ENCODE peak calls at places on chromosomes 13 and 19, in seven cellular contexts. P is GM23248, Y is cardiac muscle cell, K is heart right ventricle, L is GM23338, W is left ventricle myocardium inferior, I is body of pancreas. O is an unnamed sample. For H3K4me1, the result is how much of the 10 kb centered on the place peaks cover.

GRCh38 chr19:18776288-18776594 is 14.9 kb downstream of the COMP start:
- DNase-seq in P (peak), Y (peak), K (no peak), L (no peak), W (no peak), I (no peak), O (no peak)

GRCh38 chr19:47152205-47152604 is 21.6 kb downstream of the SAE1 start:
- DNase-seq in P (no peak), Y (no peak), K (no peak), L (no peak), W (no peak), I (no peak), O (no peak)

GRCh38 chr13:24709186-24709913 is 29.1 kb downstream of the ATP12A start:
- DNase-seq in P (no peak), Y (no peak), K (no peak), L (peak), W (no peak), I (no peak), O (no peak)

GRCh38 chr19:54275951-54276350 is 5.0 kb downstream of the LILRB2 start:
- DNase-seq in P (no peak), Y (no peak), K (no peak), L (no peak), W (no peak), I (no peak), O (no peak)

GRCh38 chr19:2474232-2475017 is 1.5 kb upstream of the GADD45B start:
- DNase-seq in P (peak), Y (peak), K (peak), L (peak), W (peak), I (peak), O (peak)

GRCh38 chr19:46723471-46723870 is 6.6 kb upstream of the PRKD2 start:
- DNase-seq in P (no peak), Y (no peak), K (no peak), L (no peak), W (no peak), I (no peak), O (no peak)

GRCh38 chr13:51266642-51267041 is 44.4 kb downstream of the FAM124A start:
- DNase-seq in P (no peak), Y (no peak), K (no peak), L (no peak), W (no peak), I (no peak), O (no peak)

GRCh38 chr19:51971624-51972023 is 15.0 kb downstream of the ZNF350 start:
- DNase-seq in P (peak), Y (peak), K (no peak), L (peak), W (no peak), I (no peak), O (no peak)

GRCh38 chr19:36687214-36688056 is at the start of gene ZNF567:
- DNase-seq in P (peak), Y (peak), K (peak), L (peak), W (peak), I (peak), O (peak)

GRCh38 chr19:41795031-41795461 is 1.3 kb upstream of the CEACAM3 start:
- DNase-seq in P (peak), Y (peak), K (peak), L (peak), W (no peak), I (peak), O (peak)

GRCh38 chr19:35095667-35096368 is 19.8 kb upstream of the FXYD3 start:
- DNase-seq in P (no peak), Y (no peak), K (no peak), L (no peak), W (no peak), I (no peak), O (no peak)

GRCh38 chr13:99277629-99278028 is 19.4 kb upstream of the GPR18 start:
- DNase-seq in P (no peak), Y (no peak), K (no peak), L (no peak), W (no peak), I (no peak), O (no peak)
- H3K4me1 ChIP-seq in P (under half), Y (under half), K (under half), L (under half), W (under half), I (under half), O (under half)

GRCh38 chr19:38252935-38253691 is 3.1 kb downstream of the PPP1R14A start:
- DNase-seq in P (no peak), Y (no peak), K (peak), L (no peak), W (peak), I (peak), O (peak)

GRCh38 chr19:38253788-38254187 is 2.4 kb downstream of the PPP1R14A start:
- DNase-seq in P (no peak), Y (no peak), K (no peak), L (no peak), W (no peak), I (no peak), O (no peak)

GRCh38 chr19:38250821-38251563 is 5.2 kb downstream of the PPP1R14A start:
- DNase-seq in P (peak), Y (peak), K (peak), L (peak), W (peak), I (peak), O (peak)

GRCh38 chr19:38251564-38252051 is 4.6 kb downstream of the PPP1R14A start:
- DNase-seq in P (peak), Y (peak), K (peak), L (peak), W (peak), I (peak), O (peak)

DNA sequence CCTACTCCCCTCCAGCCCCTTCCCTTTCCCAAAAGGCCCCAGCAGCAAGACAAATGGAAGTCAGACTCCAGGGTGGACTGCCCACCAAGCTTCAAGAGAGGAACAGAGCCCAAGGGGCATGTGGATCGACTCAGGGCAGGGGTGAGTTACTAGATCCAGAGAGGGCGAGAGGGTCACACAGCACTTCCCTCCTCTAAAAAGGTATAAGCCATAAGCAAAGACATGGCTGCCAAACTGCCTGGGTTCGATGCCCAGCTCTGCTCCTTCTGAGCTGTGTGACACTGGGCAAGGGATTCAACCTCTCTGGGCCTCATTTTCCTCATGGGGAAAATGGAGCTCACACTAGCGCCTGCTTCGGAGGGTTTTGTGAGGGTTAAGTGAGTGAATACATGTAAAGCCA is 3.8 kb downstream of the PPP1R14A start:
- DNase-seq in P (no peak), Y (no peak), K (no peak), L (no peak), W (no peak), I (no peak), O (peak)
- H3K27ac ChIP-seq in P (no peak), Y (no peak), K (peak), L (no peak), W (peak), I (peak), O (no peak)

GRCh38 chr13:73462241-73462640 is 403.4 kb downstream of the KLF5 start:
- DNase-seq in P (peak), Y (no peak), K (no peak), L (no peak), W (no peak), I (no peak), O (no peak)

GRCh38 chr13:73465629-73465974 is 406.8 kb downstream of the KLF5 start:
- DNase-seq in P (peak), Y (no peak), K (no peak), L (no peak), W (no peak), I (no peak), O (no peak)

GRCh38 chr13:73467103-73467502 is 408.3 kb downstream of the KLF5 start:
- DNase-seq in P (peak), Y (peak), K (no peak), L (no peak), W (no peak), I (no peak), O (no peak)

GRCh38 chr13:73466561-73466960 is 407.8 kb downstream of the KLF5 start:
- DNase-seq in P (no peak), Y (no peak), K (no peak), L (no peak), W (no peak), I (no peak), O (no peak)

GRCh38 chr13:73464758-73465628 is 406.2 kb downstream of the KLF5 start:
- DNase-seq in P (no peak), Y (no peak), K (no peak), L (no peak), W (no peak), I (no peak), O (no peak)
- H3K4me1 ChIP-seq in P (under half), Y (under half), K (under half), L (under half), W (under half), I (under half), O (under half)

DNA sequence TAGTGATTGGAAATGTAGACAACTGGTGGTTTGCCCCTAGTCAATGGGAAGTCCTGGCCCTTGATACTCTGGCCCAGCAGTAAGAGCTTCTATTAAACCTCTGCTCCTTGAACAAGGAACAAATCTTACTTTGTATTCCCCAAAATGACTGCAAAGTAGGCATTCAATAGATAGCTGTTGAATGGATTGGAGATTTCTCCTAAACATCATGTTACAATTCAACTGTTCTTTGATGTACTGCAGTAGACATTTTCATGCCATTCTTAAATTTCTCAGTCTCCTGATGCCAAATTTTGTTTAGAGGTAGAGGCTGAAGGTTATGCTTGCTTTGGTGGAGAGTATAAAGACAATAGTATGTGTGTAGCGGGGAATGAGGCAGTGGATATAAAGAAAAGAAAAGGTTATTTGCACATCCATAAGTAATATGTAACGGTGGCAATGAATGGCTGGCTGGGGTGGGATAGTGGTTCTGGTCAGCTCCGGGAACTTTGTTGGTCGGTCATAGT is 12.8 kb downstream of the MIR17HG start:
- DNase-seq in P (no peak), Y (no peak), K (no peak), L (no peak), W (no peak), I (no peak), O (no peak)
- H3K27ac ChIP-seq in P (no peak), Y (no peak), K (no peak), L (peak), W (no peak), I (no peak), O (no peak)

GRCh38 chr19:49849433-49850220 is 1.3 kb upstream of the PTOV1 start:
- DNase-seq in P (no peak), Y (no peak), K (no peak), L (no peak), W (no peak), I (no peak), O (no peak)

GRCh38 chr19:49850221-49850486 is 805 bp upstream of the PTOV1 start:
- DNase-seq in P (no peak), Y (no peak), K (no peak), L (no peak), W (no peak), I (no peak), O (no peak)

GRCh38 chr19:49850487-49851342 is at the start of gene PTOV1:
- DNase-seq in P (peak), Y (peak), K (peak), L (peak), W (peak), I (peak), O (peak)

GRCh38 chr19:49847731-49848696 is 2.9 kb upstream of the PTOV1 start:
- DNase-seq in P (peak), Y (peak), K (no peak), L (no peak), W (no peak), I (no peak), O (no peak)

GRCh38 chr19:49848938-49849337 is 2.0 kb upstream of the PTOV1 start:
- DNase-seq in P (no peak), Y (no peak), K (no peak), L (no peak), W (no peak), I (no peak), O (no peak)
- H3K4me1 ChIP-seq in P (under half), Y (under half), K (under half), L (under half), W (under half), I (under half), O (under half)

DNA sequence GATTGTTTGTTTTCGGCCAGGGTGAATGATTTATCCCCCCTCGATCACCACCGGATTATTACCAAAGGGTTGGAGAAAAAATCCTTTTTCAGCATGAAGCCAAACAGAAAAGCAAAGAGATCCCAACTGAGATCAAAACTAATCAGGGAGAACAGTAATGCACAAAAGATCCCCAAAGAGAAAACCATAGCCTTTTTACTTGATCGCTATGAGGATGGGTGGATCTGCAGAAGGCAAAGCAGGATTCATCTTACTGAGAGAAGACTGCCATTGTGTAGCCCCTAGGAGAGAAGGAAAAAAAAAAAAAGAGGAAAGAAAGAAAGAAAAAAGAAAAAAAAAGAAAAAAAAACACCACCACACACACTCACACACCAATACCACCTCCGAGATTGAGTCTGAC is at the start of gene FGF14:
- DNase-seq in P (no peak), Y (no peak), K (no peak), L (no peak), W (no peak), I (no peak), O (no peak)
- H3K27ac ChIP-seq in P (no peak), Y (no peak), K (peak), L (no peak), W (peak), I (no peak), O (no peak)

O was measured in endodermal cell.